ENCODE peak calls at places on chromosomes 11 and 22, in eight cellular contexts. J is nucleus accumbens, K is T-helper 2 cell, V is cardiac fibroblast, G is NCI-H774, B is T-helper 9 cell, A is C1 segment of cervical spinal cord, U is activated T-helper 1 cell treated with Interleukin-2 at 50 U/mL for 16 hours. I is an unnamed sample.

GRCh38 chr11:126337472-126338241 is 17.8 kb upstream of the ST3GAL4 start:
- DNase-seq in J (no peak), K (no peak), V (no peak), G (no peak), B (no peak), A (no peak), U (no peak), I (no peak)

GRCh38 chr22:39132871-39133524 is 19.5 kb downstream of the CBX7 start:
- DNase-seq in J (no peak), K (no peak), V (no peak), G (no peak), B (no peak), A (no peak), U (no peak), I (no peak)

GRCh38 chr11:128476729-128477128 is 110.6 kb downstream of the ETS1 start:
- DNase-seq in J (no peak), K (peak), V (peak), G (no peak), B (peak), A (no peak), U (peak), I (peak)

GRCh38 chr11:46127150-46127638 is 5.9 kb upstream of the PHF21A start:
- DNase-seq in J (no peak), K (peak), V (peak), G (peak), B (peak), A (no peak), U (peak), I (peak)

GRCh38 chr11:122882189-122882808 is at the start of gene JHY:
- DNase-seq in J (no peak), K (no peak), V (peak), G (peak), B (no peak), A (no peak), U (no peak), I (no peak)

GRCh38 chr22:35045451-35045850 is 20.5 kb upstream of the ISX start:
- DNase-seq in J (no peak), K (no peak), V (no peak), G (no peak), B (no peak), A (no peak), U (no peak), I (no peak)

GRCh38 chr11:116792144-116792868 is 627 bp upstream of the APOA5 start:
- DNase-seq in J (no peak), K (no peak), V (no peak), G (no peak), B (no peak), A (no peak), U (no peak), I (no peak)

GRCh38 chr11:662689-663274 is 25.7 kb downstream of the DRD4 start:
- DNase-seq in J (peak), K (no peak), V (peak), G (no peak), B (peak), A (peak), U (no peak), I (no peak)

GRCh38 chr11:14773755-14774154 is 118.3 kb downstream of the CYP2R1 start:
- DNase-seq in J (no peak), K (no peak), V (peak), G (no peak), B (no peak), A (no peak), U (no peak), I (no peak)

GRCh38 chr11:133903875-133904817 is 52.6 kb downstream of the IGSF9B start:
- DNase-seq in J (no peak), K (no peak), V (no peak), G (no peak), B (no peak), A (no peak), U (no peak), I (no peak)

GRCh38 chr22:31627223-31627731 is 34.7 kb downstream of the PISD start:
- DNase-seq in J (no peak), K (no peak), V (peak), G (no peak), B (no peak), A (no peak), U (no peak), I (no peak)

GRCh38 chr11:72297828-72298227 is 53.9 kb upstream of the PHOX2A start:
- DNase-seq in J (no peak), K (no peak), V (no peak), G (no peak), B (no peak), A (no peak), U (no peak), I (no peak)

GRCh38 chr11:44178381-44178780 is 82.9 kb downstream of the EXT2 start:
- DNase-seq in J (no peak), K (no peak), V (peak), G (no peak), B (no peak), A (no peak), U (no peak), I (no peak)

GRCh38 chr11:60130496-60130895 is 42.0 kb downstream of the MS4A2 start:
- DNase-seq in J (peak), K (no peak), V (peak), G (peak), B (no peak), A (no peak), U (no peak), I (no peak)

GRCh38 chr11:106101797-106102196 is 24.3 kb downstream of the AASDHPPT start:
- DNase-seq in J (no peak), K (no peak), V (peak), G (no peak), B (no peak), A (no peak), U (no peak), I (no peak)

GRCh38 chr11:65524747-65525658 is at the start of gene SCYL1:
- DNase-seq in J (peak), K (peak), V (peak), G (peak), B (peak), A (peak), U (peak), I (peak)

GRCh38 chr11:115656684-115657083 is 152.5 kb upstream of the CADM1 start:
- DNase-seq in J (no peak), K (no peak), V (no peak), G (no peak), B (no peak), A (no peak), U (no peak), I (no peak)

GRCh38 chr22:18990355-18991137 is 54.5 kb upstream of the PRODH start:
- DNase-seq in J (no peak), K (no peak), V (no peak), G (no peak), B (no peak), A (no peak), U (no peak), I (no peak)

GRCh38 chr11:112213753-112214152 is 12.5 kb upstream of the PTS start:
- DNase-seq in J (no peak), K (no peak), V (peak), G (no peak), B (no peak), A (no peak), U (no peak), I (no peak)

GRCh38 chr11:75422248-75423231 is 10.5 kb downstream of the KLHL35 start:
- DNase-seq in J (no peak), K (no peak), V (no peak), G (peak), B (no peak), A (no peak), U (no peak), I (no peak)

GRCh38 chr11:62508336-62509058 is 38.1 kb downstream of the AHNAK start:
- DNase-seq in J (peak), K (no peak), V (peak), G (peak), B (no peak), A (peak), U (no peak), I (no peak)

GRCh38 chr11:12247543-12248287 is 129.7 kb upstream of the PARVA start:
- DNase-seq in J (no peak), K (no peak), V (no peak), G (no peak), B (no peak), A (no peak), U (no peak), I (no peak)

GRCh38 chr11:45501277-45501979 is 164.0 kb downstream of the CHST1 start:
- DNase-seq in J (no peak), K (no peak), V (peak), G (no peak), B (no peak), A (no peak), U (no peak), I (no peak)

GRCh38 chr22:47129902-47130301 is 367.5 kb downstream of the TBC1D22A start:
- DNase-seq in J (no peak), K (no peak), V (no peak), G (no peak), B (no peak), A (no peak), U (no peak), I (no peak)